ENCODE peak calls at places on chromosome 1, in nine cellular contexts. One of them, this sample, is unnamed.

GRCh38 chr1:162070094-162070748 is 730 bp downstream of the NOS1AP start:
- DNase-seq in NB4: peak
- DNase-seq in cardiac muscle cell: peak
- DNase-seq in GM20000: no peak
- DNase-seq in colonic mucosa: peak
- DNase-seq in CD4-positive, alpha-beta T cell: no peak
- DNase-seq in epithelial cell of esophagus: no peak
- DNase-seq in cardiac fibroblast: no peak
- DNase-seq in choroid plexus epithelial cell: no peak
- DNase-seq in this sample: no peak

GRCh38 chr1:35577071-35577998 is 4.2 kb downstream of the TFAP2E start:
- DNase-seq in NB4: peak
- DNase-seq in cardiac muscle cell: peak
- DNase-seq in GM20000: peak
- DNase-seq in colonic mucosa: peak
- DNase-seq in CD4-positive, alpha-beta T cell: peak
- DNase-seq in epithelial cell of esophagus: no peak
- DNase-seq in cardiac fibroblast: no peak
- DNase-seq in choroid plexus epithelial cell: no peak
- DNase-seq in this sample: no peak

GRCh38 chr1:114718661-114719423 is 2.3 kb upstream of the NRAS start:
- DNase-seq in NB4: peak
- DNase-seq in cardiac muscle cell: no peak
- DNase-seq in GM20000: no peak
- DNase-seq in colonic mucosa: no peak
- DNase-seq in CD4-positive, alpha-beta T cell: no peak
- DNase-seq in epithelial cell of esophagus: peak
- DNase-seq in cardiac fibroblast: peak
- DNase-seq in choroid plexus epithelial cell: peak
- DNase-seq in this sample: no peak

GRCh38 chr1:231938651-231939050 is 312.1 kb downstream of the DISC1 start:
- DNase-seq in NB4: no peak
- DNase-seq in cardiac muscle cell: no peak
- DNase-seq in GM20000: no peak
- DNase-seq in colonic mucosa: no peak
- DNase-seq in CD4-positive, alpha-beta T cell: no peak
- DNase-seq in epithelial cell of esophagus: no peak
- DNase-seq in cardiac fibroblast: no peak
- DNase-seq in choroid plexus epithelial cell: no peak
- DNase-seq in this sample: no peak

GRCh38 chr1:245715970-245716369 is 561.2 kb downstream of the KIF26B start:
- DNase-seq in NB4: no peak
- DNase-seq in cardiac muscle cell: no peak
- DNase-seq in GM20000: no peak
- DNase-seq in colonic mucosa: no peak
- DNase-seq in CD4-positive, alpha-beta T cell: no peak
- DNase-seq in epithelial cell of esophagus: peak
- DNase-seq in cardiac fibroblast: peak
- DNase-seq in choroid plexus epithelial cell: peak
- DNase-seq in this sample: no peak

GRCh38 chr1:94925561-94926364 is 1.1 kb downstream of the CNN3 start:
- DNase-seq in NB4: peak
- DNase-seq in cardiac muscle cell: peak
- DNase-seq in GM20000: peak
- DNase-seq in colonic mucosa: peak
- DNase-seq in CD4-positive, alpha-beta T cell: no peak
- DNase-seq in epithelial cell of esophagus: peak
- DNase-seq in cardiac fibroblast: peak
- DNase-seq in choroid plexus epithelial cell: peak
- DNase-seq in this sample: peak

GRCh38 chr1:154821083-154821482 is 49.0 kb downstream of the KCNN3 start:
- DNase-seq in NB4: no peak
- DNase-seq in cardiac muscle cell: no peak
- DNase-seq in GM20000: no peak
- DNase-seq in colonic mucosa: no peak
- DNase-seq in CD4-positive, alpha-beta T cell: no peak
- DNase-seq in epithelial cell of esophagus: no peak
- DNase-seq in cardiac fibroblast: no peak
- DNase-seq in choroid plexus epithelial cell: no peak
- DNase-seq in this sample: no peak

GRCh38 chr1:155080250-155081228 is 1.9 kb downstream of the EFNA3 start:
- DNase-seq in NB4: peak
- DNase-seq in cardiac muscle cell: peak
- DNase-seq in GM20000: peak
- DNase-seq in colonic mucosa: peak
- DNase-seq in CD4-positive, alpha-beta T cell: no peak
- DNase-seq in epithelial cell of esophagus: peak
- DNase-seq in cardiac fibroblast: no peak
- DNase-seq in choroid plexus epithelial cell: no peak
- DNase-seq in this sample: no peak

GRCh38 chr1:243413431-243414151 is 157.8 kb downstream of the SDCCAG8 start:
- DNase-seq in NB4: no peak
- DNase-seq in cardiac muscle cell: no peak
- DNase-seq in GM20000: no peak
- DNase-seq in colonic mucosa: no peak
- DNase-seq in CD4-positive, alpha-beta T cell: no peak
- DNase-seq in epithelial cell of esophagus: no peak
- DNase-seq in cardiac fibroblast: no peak
- DNase-seq in choroid plexus epithelial cell: no peak
- DNase-seq in this sample: no peak

GRCh38 chr1:16984717-16985116 is 4.3 kb upstream of the MFAP2 start:
- DNase-seq in NB4: no peak
- DNase-seq in cardiac muscle cell: no peak
- DNase-seq in GM20000: no peak
- DNase-seq in colonic mucosa: peak
- DNase-seq in CD4-positive, alpha-beta T cell: no peak
- DNase-seq in epithelial cell of esophagus: peak
- DNase-seq in cardiac fibroblast: peak
- DNase-seq in choroid plexus epithelial cell: peak
- DNase-seq in this sample: peak

GRCh38 chr1:185973645-185974044 is 239.5 kb downstream of the HMCN1 start:
- DNase-seq in NB4: no peak
- DNase-seq in cardiac muscle cell: no peak
- DNase-seq in GM20000: no peak
- DNase-seq in colonic mucosa: no peak
- DNase-seq in CD4-positive, alpha-beta T cell: no peak
- DNase-seq in epithelial cell of esophagus: peak
- DNase-seq in cardiac fibroblast: peak
- DNase-seq in choroid plexus epithelial cell: peak
- DNase-seq in this sample: no peak

GRCh38 chr1:76247261-76247852 is 172.8 kb downstream of the ST6GALNAC3 start:
- DNase-seq in NB4: no peak
- DNase-seq in cardiac muscle cell: peak
- DNase-seq in GM20000: no peak
- DNase-seq in colonic mucosa: no peak
- DNase-seq in CD4-positive, alpha-beta T cell: no peak
- DNase-seq in epithelial cell of esophagus: no peak
- DNase-seq in cardiac fibroblast: no peak
- DNase-seq in choroid plexus epithelial cell: no peak
- DNase-seq in this sample: no peak

GRCh38 chr1:100528861-100529260 is 9.1 kb upstream of the GPR88 start:
- DNase-seq in NB4: no peak
- DNase-seq in cardiac muscle cell: no peak
- DNase-seq in GM20000: no peak
- DNase-seq in colonic mucosa: no peak
- DNase-seq in CD4-positive, alpha-beta T cell: no peak
- DNase-seq in epithelial cell of esophagus: no peak
- DNase-seq in cardiac fibroblast: no peak
- DNase-seq in choroid plexus epithelial cell: peak
- DNase-seq in this sample: no peak

GRCh38 chr1:15680614-15681345 is 3.3 kb upstream of the PLEKHM2 start:
- DNase-seq in NB4: peak
- DNase-seq in cardiac muscle cell: no peak
- DNase-seq in GM20000: no peak
- DNase-seq in colonic mucosa: no peak
- DNase-seq in CD4-positive, alpha-beta T cell: no peak
- DNase-seq in epithelial cell of esophagus: peak
- DNase-seq in cardiac fibroblast: peak
- DNase-seq in choroid plexus epithelial cell: peak
- DNase-seq in this sample: no peak

GRCh38 chr1:111161843-111162242 is 21.8 kb downstream of the CEPT1 start:
- DNase-seq in NB4: no peak
- DNase-seq in cardiac muscle cell: no peak
- DNase-seq in GM20000: no peak
- DNase-seq in colonic mucosa: no peak
- DNase-seq in CD4-positive, alpha-beta T cell: no peak
- DNase-seq in epithelial cell of esophagus: no peak
- DNase-seq in cardiac fibroblast: no peak
- DNase-seq in choroid plexus epithelial cell: peak
- DNase-seq in this sample: no peak

GRCh38 chr1:31372961-31373896 is at the start of gene FABP3:
- DNase-seq in NB4: peak
- DNase-seq in cardiac muscle cell: peak
- DNase-seq in GM20000: peak
- DNase-seq in colonic mucosa: peak
- DNase-seq in CD4-positive, alpha-beta T cell: no peak
- DNase-seq in epithelial cell of esophagus: peak
- DNase-seq in cardiac fibroblast: peak
- DNase-seq in choroid plexus epithelial cell: peak
- DNase-seq in this sample: no peak
- TF ChIP-seq CTCF in NB4: no peak
- TF ChIP-seq CTCF in cardiac muscle cell: no peak
- TF ChIP-seq CTCF in GM20000: no peak
- TF ChIP-seq CTCF in colonic mucosa: no peak
- TF ChIP-seq CTCF in CD4-positive, alpha-beta T cell: no peak
- TF ChIP-seq CTCF in epithelial cell of esophagus: no peak
- TF ChIP-seq CTCF in cardiac fibroblast: no peak
- TF ChIP-seq CTCF in choroid plexus epithelial cell: no peak
- TF ChIP-seq CTCF in this sample: no peak

DNA sequence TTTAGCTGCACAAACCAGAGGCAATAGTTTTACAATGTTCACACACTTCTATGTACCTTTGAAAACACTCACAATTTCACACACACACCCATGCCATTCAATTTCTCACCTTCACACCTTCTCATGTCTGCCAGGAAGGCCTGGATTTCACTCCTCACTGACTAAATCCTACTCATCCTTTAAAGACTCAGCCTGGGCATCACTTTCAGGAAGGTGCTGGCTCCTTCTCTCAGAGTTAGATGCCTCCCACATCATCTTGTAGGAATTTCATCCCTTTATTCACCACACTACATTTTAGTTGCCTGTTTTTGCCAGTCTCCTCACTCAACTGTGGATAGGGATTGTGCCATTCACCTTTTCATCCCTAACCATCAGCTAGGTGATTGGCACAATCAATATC is 2.3 kb downstream of the IL20 start:
- DNase-seq in NB4: no peak
- DNase-seq in cardiac muscle cell: no peak
- DNase-seq in GM20000: no peak
- DNase-seq in colonic mucosa: no peak
- DNase-seq in CD4-positive, alpha-beta T cell: no peak
- DNase-seq in epithelial cell of esophagus: peak
- DNase-seq in cardiac fibroblast: no peak
- DNase-seq in choroid plexus epithelial cell: no peak
- DNase-seq in this sample: no peak
- TF ChIP-seq CTCF in NB4: no peak
- TF ChIP-seq CTCF in cardiac muscle cell: no peak
- TF ChIP-seq CTCF in GM20000: no peak
- TF ChIP-seq CTCF in colonic mucosa: no peak
- TF ChIP-seq CTCF in CD4-positive, alpha-beta T cell: no peak
- TF ChIP-seq CTCF in epithelial cell of esophagus: no peak
- TF ChIP-seq CTCF in cardiac fibroblast: no peak
- TF ChIP-seq CTCF in choroid plexus epithelial cell: no peak
- TF ChIP-seq CTCF in this sample: no peak

GRCh38 chr1:42956739-42957138 is 1.9 kb downstream of the SLC2A1 start:
- DNase-seq in NB4: no peak
- DNase-seq in cardiac muscle cell: no peak
- DNase-seq in GM20000: no peak
- DNase-seq in colonic mucosa: no peak
- DNase-seq in CD4-positive, alpha-beta T cell: no peak
- DNase-seq in epithelial cell of esophagus: no peak
- DNase-seq in cardiac fibroblast: no peak
- DNase-seq in choroid plexus epithelial cell: no peak
- DNase-seq in this sample: no peak

GRCh38 chr1:42958488-42959317 is at the start of gene SLC2A1:
- DNase-seq in NB4: peak
- DNase-seq in cardiac muscle cell: peak
- DNase-seq in GM20000: peak
- DNase-seq in colonic mucosa: peak
- DNase-seq in CD4-positive, alpha-beta T cell: peak
- DNase-seq in epithelial cell of esophagus: peak
- DNase-seq in cardiac fibroblast: peak
- DNase-seq in choroid plexus epithelial cell: peak
- DNase-seq in this sample: peak

GRCh38 chr1:42955311-42956063 is 3.2 kb downstream of the SLC2A1 start:
- DNase-seq in NB4: peak
- DNase-seq in cardiac muscle cell: no peak
- DNase-seq in GM20000: no peak
- DNase-seq in colonic mucosa: no peak
- DNase-seq in CD4-positive, alpha-beta T cell: no peak
- DNase-seq in epithelial cell of esophagus: no peak
- DNase-seq in cardiac fibroblast: no peak
- DNase-seq in choroid plexus epithelial cell: no peak
- DNase-seq in this sample: no peak

GRCh38 chr1:42957229-42957879 is 1.3 kb downstream of the SLC2A1 start:
- DNase-seq in NB4: no peak
- DNase-seq in cardiac muscle cell: no peak
- DNase-seq in GM20000: no peak
- DNase-seq in colonic mucosa: peak
- DNase-seq in CD4-positive, alpha-beta T cell: no peak
- DNase-seq in epithelial cell of esophagus: no peak
- DNase-seq in cardiac fibroblast: no peak
- DNase-seq in choroid plexus epithelial cell: no peak
- DNase-seq in this sample: no peak

GRCh38 chr1:42957880-42958487 is 684 bp downstream of the SLC2A1 start:
- DNase-seq in NB4: peak
- DNase-seq in cardiac muscle cell: peak
- DNase-seq in GM20000: peak
- DNase-seq in colonic mucosa: no peak
- DNase-seq in CD4-positive, alpha-beta T cell: peak
- DNase-seq in epithelial cell of esophagus: no peak
- DNase-seq in cardiac fibroblast: peak
- DNase-seq in choroid plexus epithelial cell: no peak
- DNase-seq in this sample: no peak
- TF ChIP-seq CTCF in NB4: no peak
- TF ChIP-seq CTCF in cardiac muscle cell: no peak
- TF ChIP-seq CTCF in GM20000: no peak
- TF ChIP-seq CTCF in colonic mucosa: no peak
- TF ChIP-seq CTCF in CD4-positive, alpha-beta T cell: no peak
- TF ChIP-seq CTCF in epithelial cell of esophagus: no peak
- TF ChIP-seq CTCF in cardiac fibroblast: no peak
- TF ChIP-seq CTCF in choroid plexus epithelial cell: no peak
- TF ChIP-seq CTCF in this sample: no peak

DNA sequence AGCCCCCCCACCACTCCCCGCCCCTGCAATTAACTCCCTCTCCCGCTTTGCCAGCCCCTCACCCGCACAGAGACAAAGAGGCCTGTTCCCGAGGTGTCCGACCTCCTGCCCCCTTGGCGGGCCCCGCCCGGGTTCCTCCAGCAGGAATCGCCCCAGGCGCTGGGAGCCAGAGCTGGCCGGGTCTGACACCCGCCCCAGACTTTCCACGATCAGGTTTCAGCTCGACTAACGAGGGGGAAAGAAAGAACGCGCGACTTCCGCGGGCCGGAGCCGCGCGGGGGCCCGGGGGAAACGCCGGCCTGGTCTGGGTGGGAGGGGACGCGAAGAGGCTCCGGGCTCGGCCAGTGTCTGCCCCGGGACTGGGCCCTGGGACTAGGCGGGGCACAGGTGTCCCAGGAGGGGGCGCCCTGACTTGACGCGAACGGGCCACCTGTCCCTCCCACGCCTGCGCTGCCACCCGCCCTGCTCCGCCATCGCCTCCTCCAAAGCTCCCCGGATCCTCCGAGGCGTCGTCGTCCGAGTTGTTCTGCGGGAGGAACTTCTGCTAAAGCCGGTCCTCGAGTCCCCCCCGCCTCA is 36.3 kb upstream of the HHAT start:
- DNase-seq in NB4: no peak
- DNase-seq in cardiac muscle cell: peak
- DNase-seq in GM20000: peak
- DNase-seq in colonic mucosa: peak
- DNase-seq in CD4-positive, alpha-beta T cell: no peak
- DNase-seq in epithelial cell of esophagus: no peak
- DNase-seq in cardiac fibroblast: no peak
- DNase-seq in choroid plexus epithelial cell: no peak
- DNase-seq in this sample: no peak
- TF ChIP-seq CTCF in NB4: no peak
- TF ChIP-seq CTCF in cardiac muscle cell: peak
- TF ChIP-seq CTCF in GM20000: peak
- TF ChIP-seq CTCF in colonic mucosa: peak
- TF ChIP-seq CTCF in CD4-positive, alpha-beta T cell: no peak
- TF ChIP-seq CTCF in epithelial cell of esophagus: no peak
- TF ChIP-seq CTCF in cardiac fibroblast: no peak
- TF ChIP-seq CTCF in choroid plexus epithelial cell: no peak
- TF ChIP-seq CTCF in this sample: no peak

This sample was measured in omental fat pad.